ENCODE peak calls at places on chromosomes 13 and 19, in seven cellular contexts. I, L, X, J, D, U and Y are unnamed samples.

GRCh38 chr13:74301200-74302063 is 167.2 kb upstream of the KLF12 start:
- DNase-seq in I (no peak), L (no peak), X (no peak), J (no peak), D (no peak), U (no peak), Y (no peak)

GRCh38 chr13:89457977-89458376 is 1786.8 kb downstream of the SLITRK5 start:
- DNase-seq in I (no peak), L (no peak), X (peak; percentile 27), J (no peak), D (no peak), U (no peak), Y (no peak)

GRCh38 chr13:51453308-51453958 is 597 bp upstream of the INTS6 start:
- DNase-seq in I (peak; percentile 94), L (peak; percentile 91), X (no peak), J (peak; percentile 84), D (peak; percentile 96), U (peak; percentile 84), Y (peak; percentile 87)

GRCh38 chr13:48116808-48117207 is 21.9 kb upstream of the MED4 start:
- DNase-seq in I (no peak), L (no peak), X (no peak), J (no peak), D (no peak), U (no peak), Y (no peak)

GRCh38 chr19:19531951-19532805 is 3.5 kb downstream of the YJEFN3 start:
- DNase-seq in I (peak; percentile 79), L (peak; percentile 93), X (peak; percentile 59), J (peak; percentile 79), D (peak; percentile 98), U (peak; percentile 87), Y (peak; percentile 86)

GRCh38 chr13:24727731-24728601 is 36.0 kb upstream of the RNF17 start:
- DNase-seq in I (peak; percentile 50), L (peak; percentile 64), X (peak; percentile 70), J (peak; percentile 80), D (no peak), U (peak; percentile 77), Y (peak; percentile 90)

GRCh38 chr13:48265217-48265815 is 32.3 kb downstream of the ITM2B start:
- DNase-seq in I (peak; percentile 76), L (no peak), X (no peak), J (no peak), D (no peak), U (no peak), Y (no peak)

GRCh38 chr19:35027851-35028599 is 2.2 kb upstream of the SCN1B start:
- DNase-seq in I (no peak), L (no peak), X (peak; percentile 46), J (no peak), D (no peak), U (no peak), Y (no peak)

GRCh38 chr19:9913237-9914000 is 22.9 kb downstream of the OLFM2 start:
- DNase-seq in I (no peak), L (no peak), X (no peak), J (no peak), D (peak; percentile 89), U (peak; percentile 51), Y (peak; percentile 60)

GRCh38 chr13:111322916-111323331 is 2.5 kb downstream of the TEX29 start:
- DNase-seq in I (no peak), L (no peak), X (no peak), J (no peak), D (no peak), U (no peak), Y (no peak)

GRCh38 chr13:73702419-73703071 is 431.7 kb downstream of the KLF12 start:
- DNase-seq in I (no peak), L (no peak), X (no peak), J (peak; percentile 74), D (no peak), U (no peak), Y (peak; percentile 14)

GRCh38 chr19:30516586-30516985 is 144.4 kb downstream of the ZNF536 start:
- DNase-seq in I (no peak), L (no peak), X (no peak), J (no peak), D (peak; percentile 35), U (no peak), Y (no peak)

GRCh38 chr19:49327878-49328544 is 3.0 kb upstream of the SLC6A16 start:
- DNase-seq in I (no peak), L (no peak), X (peak; percentile 29), J (peak; percentile 37), D (no peak), U (no peak), Y (peak; percentile 63)

GRCh38 chr19:47381653-47382279 is 32.7 kb downstream of the DHX34 start:
- DNase-seq in I (peak; percentile 47), L (peak; percentile 62), X (no peak), J (peak; percentile 12), D (no peak), U (no peak), Y (peak; percentile 61)

GRCh38 chr13:50386527-50387123 is 371.4 kb downstream of the KCNRG start:
- DNase-seq in I (no peak), L (no peak), X (no peak), J (no peak), D (peak; percentile 34), U (no peak), Y (no peak)

GRCh38 chr13:111177803-111178389 is 62.8 kb downstream of the ARHGEF7 start:
- DNase-seq in I (no peak), L (no peak), X (no peak), J (no peak), D (no peak), U (no peak), Y (no peak)

GRCh38 chr13:83568019-83568418 is 314.3 kb downstream of the SLITRK1 start:
- DNase-seq in I (no peak), L (no peak), X (no peak), J (no peak), D (no peak), U (no peak), Y (no peak)